ENCODE peak calls at places on chromosome 17, in nine cellular contexts. One of them, this sample, is unnamed.

GRCh38 chr17:49146620-49147306 is 14.2 kb downstream of the B4GALNT2 start:
- DNase-seq in HT-29: no peak
- DNase-seq in naive thymus-derived CD8-positive, alpha-beta T cell: no peak
- DNase-seq in GM13977: no peak
- DNase-seq in effector CD4-positive, alpha-beta T cell: no peak
- DNase-seq in AG04449: peak
- DNase-seq in kidney epithelial cell: peak
- DNase-seq in iPS DF 19.7: no peak
- DNase-seq in GM12892: no peak
- DNase-seq in this sample: peak

GRCh38 chr17:57552114-57552601 is 192.9 kb downstream of the CCDC182 start:
- DNase-seq in naive thymus-derived CD8-positive, alpha-beta T cell: peak
- DNase-seq in GM12892: peak
- DNase-seq in AG04449: no peak
- DNase-seq in GM13977: peak
- DNase-seq in iPS DF 19.7: no peak
- DNase-seq in kidney epithelial cell: no peak
- DNase-seq in effector CD4-positive, alpha-beta T cell: no peak
- DNase-seq in HT-29: no peak
- DNase-seq in this sample: no peak

GRCh38 chr17:45708707-45709290 is 75.3 kb upstream of the CRHR1 start:
- DNase-seq in iPS DF 19.7: no peak
- DNase-seq in kidney epithelial cell: no peak
- DNase-seq in GM12892: no peak
- DNase-seq in effector CD4-positive, alpha-beta T cell: no peak
- DNase-seq in naive thymus-derived CD8-positive, alpha-beta T cell: no peak
- DNase-seq in GM13977: no peak
- DNase-seq in AG04449: no peak
- DNase-seq in HT-29: no peak
- DNase-seq in this sample: no peak

GRCh38 chr17:40485851-40486512 is 15.4 kb downstream of the TNS4 start:
- DNase-seq in iPS DF 19.7: no peak
- DNase-seq in naive thymus-derived CD8-positive, alpha-beta T cell: no peak
- DNase-seq in GM13977: no peak
- DNase-seq in AG04449: peak
- DNase-seq in effector CD4-positive, alpha-beta T cell: no peak
- DNase-seq in kidney epithelial cell: peak
- DNase-seq in GM12892: no peak
- DNase-seq in HT-29: no peak
- DNase-seq in this sample: peak

GRCh38 chr17:83199500-83200201 is 120.2 kb downstream of the METRNL start:
- DNase-seq in GM12892: no peak
- DNase-seq in iPS DF 19.7: no peak
- DNase-seq in AG04449: no peak
- DNase-seq in HT-29: no peak
- DNase-seq in effector CD4-positive, alpha-beta T cell: no peak
- DNase-seq in naive thymus-derived CD8-positive, alpha-beta T cell: no peak
- DNase-seq in GM13977: no peak
- DNase-seq in kidney epithelial cell: no peak
- DNase-seq in this sample: peak

GRCh38 chr17:33594000-33594399 is 300.9 kb upstream of the ASIC2 start:
- DNase-seq in kidney epithelial cell: no peak
- DNase-seq in AG04449: no peak
- DNase-seq in iPS DF 19.7: no peak
- DNase-seq in effector CD4-positive, alpha-beta T cell: no peak
- DNase-seq in GM12892: no peak
- DNase-seq in naive thymus-derived CD8-positive, alpha-beta T cell: no peak
- DNase-seq in HT-29: no peak
- DNase-seq in GM13977: no peak
- DNase-seq in this sample: no peak

GRCh38 chr17:38881600-38882191 is 11.8 kb downstream of the LASP1 start:
- DNase-seq in HT-29: peak
- DNase-seq in GM12892: no peak
- DNase-seq in AG04449: no peak
- DNase-seq in kidney epithelial cell: no peak
- DNase-seq in GM13977: no peak
- DNase-seq in effector CD4-positive, alpha-beta T cell: peak
- DNase-seq in naive thymus-derived CD8-positive, alpha-beta T cell: no peak
- DNase-seq in iPS DF 19.7: no peak
- DNase-seq in this sample: no peak

GRCh38 chr17:4884489-4884888 is 14.8 kb upstream of the C17orf107 start:
- DNase-seq in naive thymus-derived CD8-positive, alpha-beta T cell: no peak
- DNase-seq in HT-29: no peak
- DNase-seq in GM12892: no peak
- DNase-seq in GM13977: no peak
- DNase-seq in AG04449: no peak
- DNase-seq in kidney epithelial cell: no peak
- DNase-seq in effector CD4-positive, alpha-beta T cell: no peak
- DNase-seq in iPS DF 19.7: no peak
- DNase-seq in this sample: no peak

GRCh38 chr17:68623811-68624210 is 22.6 kb upstream of the FAM20A start:
- DNase-seq in kidney epithelial cell: no peak
- DNase-seq in HT-29: no peak
- DNase-seq in naive thymus-derived CD8-positive, alpha-beta T cell: no peak
- DNase-seq in AG04449: no peak
- DNase-seq in GM13977: no peak
- DNase-seq in iPS DF 19.7: no peak
- DNase-seq in GM12892: no peak
- DNase-seq in effector CD4-positive, alpha-beta T cell: no peak
- DNase-seq in this sample: no peak

GRCh38 chr17:35807371-35808144 is 1.7 kb upstream of the TAF15 start:
- DNase-seq in GM13977: no peak
- DNase-seq in effector CD4-positive, alpha-beta T cell: no peak
- DNase-seq in kidney epithelial cell: no peak
- DNase-seq in iPS DF 19.7: no peak
- DNase-seq in GM12892: no peak
- DNase-seq in HT-29: no peak
- DNase-seq in AG04449: no peak
- DNase-seq in naive thymus-derived CD8-positive, alpha-beta T cell: no peak
- DNase-seq in this sample: no peak

GRCh38 chr17:5011928-5012327 is 14.2 kb downstream of the KIF1C start:
- DNase-seq in effector CD4-positive, alpha-beta T cell: no peak
- DNase-seq in HT-29: no peak
- DNase-seq in iPS DF 19.7: no peak
- DNase-seq in naive thymus-derived CD8-positive, alpha-beta T cell: no peak
- DNase-seq in AG04449: no peak
- DNase-seq in GM12892: peak
- DNase-seq in GM13977: peak
- DNase-seq in kidney epithelial cell: no peak
- DNase-seq in this sample: no peak

GRCh38 chr17:45230787-45231480 is 9.2 kb downstream of the FMNL1 start:
- DNase-seq in GM13977: no peak
- DNase-seq in AG04449: no peak
- DNase-seq in effector CD4-positive, alpha-beta T cell: no peak
- DNase-seq in HT-29: no peak
- DNase-seq in GM12892: no peak
- DNase-seq in iPS DF 19.7: no peak
- DNase-seq in naive thymus-derived CD8-positive, alpha-beta T cell: no peak
- DNase-seq in kidney epithelial cell: no peak
- DNase-seq in this sample: no peak

GRCh38 chr17:64622931-64623654 is 39.0 kb downstream of the SMURF2 start:
- DNase-seq in GM13977: no peak
- DNase-seq in HT-29: peak
- DNase-seq in effector CD4-positive, alpha-beta T cell: no peak
- DNase-seq in naive thymus-derived CD8-positive, alpha-beta T cell: no peak
- DNase-seq in AG04449: peak
- DNase-seq in GM12892: no peak
- DNase-seq in kidney epithelial cell: peak
- DNase-seq in iPS DF 19.7: no peak
- DNase-seq in this sample: peak

GRCh38 chr17:65595071-65595655 is 33.7 kb upstream of the AXIN2 start:
- DNase-seq in HT-29: no peak
- DNase-seq in GM13977: no peak
- DNase-seq in iPS DF 19.7: no peak
- DNase-seq in GM12892: no peak
- DNase-seq in kidney epithelial cell: no peak
- DNase-seq in AG04449: no peak
- DNase-seq in effector CD4-positive, alpha-beta T cell: no peak
- DNase-seq in naive thymus-derived CD8-positive, alpha-beta T cell: no peak
- DNase-seq in this sample: no peak

GRCh38 chr17:5584971-5585794 is 874 bp upstream of the NLRP1 start:
- DNase-seq in GM13977: no peak
- DNase-seq in naive thymus-derived CD8-positive, alpha-beta T cell: no peak
- DNase-seq in kidney epithelial cell: peak
- DNase-seq in GM12892: no peak
- DNase-seq in effector CD4-positive, alpha-beta T cell: no peak
- DNase-seq in AG04449: peak
- DNase-seq in HT-29: no peak
- DNase-seq in iPS DF 19.7: no peak
- DNase-seq in this sample: peak

GRCh38 chr17:4582101-4582501 is 2.2 kb upstream of the SMTNL2 start:
- DNase-seq in GM13977: no peak
- DNase-seq in AG04449: no peak
- DNase-seq in naive thymus-derived CD8-positive, alpha-beta T cell: no peak
- DNase-seq in kidney epithelial cell: no peak
- DNase-seq in iPS DF 19.7: no peak
- DNase-seq in GM12892: no peak
- DNase-seq in HT-29: no peak
- DNase-seq in effector CD4-positive, alpha-beta T cell: no peak
- DNase-seq in this sample: no peak